ENCODE peak calls at places on chromosomes 3 and 15, in six cellular contexts. One of them, this sample, is unnamed.

GRCh38 chr3:186099178-186099577 is 9.7 kb downstream of the ETV5 start:
- DNase-seq in NCI-H1092 treated with DMSO at 0.1 percent for 48 hours: peak; percentile 20
- DNase-seq in left ventricle myocardium superior: peak; percentile 61
- DNase-seq in activated CD8-positive, alpha-beta memory T cell treated with anti-CD3 and anti-CD28 coated beads for 24 hours: no peak
- DNase-seq in BE2C: peak; percentile 80
- DNase-seq in T47D: no peak
- DNase-seq in this sample: no peak

GRCh38 chr3:182925330-182925943 is 54.9 kb downstream of the DCUN1D1 start:
- DNase-seq in NCI-H1092 treated with DMSO at 0.1 percent for 48 hours: no peak
- DNase-seq in left ventricle myocardium superior: peak; percentile 37
- DNase-seq in activated CD8-positive, alpha-beta memory T cell treated with anti-CD3 and anti-CD28 coated beads for 24 hours: no peak
- DNase-seq in BE2C: no peak
- DNase-seq in T47D: no peak
- DNase-seq in this sample: no peak

GRCh38 chr3:170809021-170809974 is 60.7 kb downstream of the RPL22L1 start:
- DNase-seq in NCI-H1092 treated with DMSO at 0.1 percent for 48 hours: peak; percentile 54
- DNase-seq in left ventricle myocardium superior: no peak
- DNase-seq in activated CD8-positive, alpha-beta memory T cell treated with anti-CD3 and anti-CD28 coated beads for 24 hours: no peak
- DNase-seq in BE2C: peak; percentile 63
- DNase-seq in T47D: peak; percentile 47
- DNase-seq in this sample: no peak

GRCh38 chr15:70505411-70505919 is 257.9 kb downstream of the UACA start:
- DNase-seq in NCI-H1092 treated with DMSO at 0.1 percent for 48 hours: no peak
- DNase-seq in left ventricle myocardium superior: no peak
- DNase-seq in activated CD8-positive, alpha-beta memory T cell treated with anti-CD3 and anti-CD28 coated beads for 24 hours: no peak
- DNase-seq in BE2C: peak; percentile 68
- DNase-seq in T47D: no peak
- DNase-seq in this sample: no peak

GRCh38 chr3:11548721-11549131 is 95.0 kb downstream of the VGLL4 start:
- DNase-seq in NCI-H1092 treated with DMSO at 0.1 percent for 48 hours: peak; percentile 62
- DNase-seq in left ventricle myocardium superior: no peak
- DNase-seq in activated CD8-positive, alpha-beta memory T cell treated with anti-CD3 and anti-CD28 coated beads for 24 hours: no peak
- DNase-seq in BE2C: no peak
- DNase-seq in T47D: no peak
- DNase-seq in this sample: no peak

GRCh38 chr15:50558012-50558411 is 11.5 kb upstream of the USP50 start:
- DNase-seq in NCI-H1092 treated with DMSO at 0.1 percent for 48 hours: no peak
- DNase-seq in left ventricle myocardium superior: no peak
- DNase-seq in activated CD8-positive, alpha-beta memory T cell treated with anti-CD3 and anti-CD28 coated beads for 24 hours: no peak
- DNase-seq in BE2C: no peak
- DNase-seq in T47D: no peak
- DNase-seq in this sample: no peak

GRCh38 chr3:180306691-180307090 is 270.0 kb upstream of the PEX5L start:
- DNase-seq in NCI-H1092 treated with DMSO at 0.1 percent for 48 hours: no peak
- DNase-seq in left ventricle myocardium superior: no peak
- DNase-seq in activated CD8-positive, alpha-beta memory T cell treated with anti-CD3 and anti-CD28 coated beads for 24 hours: no peak
- DNase-seq in BE2C: no peak
- DNase-seq in T47D: peak; percentile 47
- DNase-seq in this sample: no peak

GRCh38 chr3:32334675-32335074 is 57.0 kb upstream of the CMTM7 start:
- DNase-seq in NCI-H1092 treated with DMSO at 0.1 percent for 48 hours: peak; percentile 2
- DNase-seq in left ventricle myocardium superior: no peak
- DNase-seq in activated CD8-positive, alpha-beta memory T cell treated with anti-CD3 and anti-CD28 coated beads for 24 hours: no peak
- DNase-seq in BE2C: no peak
- DNase-seq in T47D: no peak
- DNase-seq in this sample: no peak

GRCh38 chr3:101643861-101644613 is 32.9 kb downstream of the ZBTB11 start:
- DNase-seq in NCI-H1092 treated with DMSO at 0.1 percent for 48 hours: no peak
- DNase-seq in left ventricle myocardium superior: no peak
- DNase-seq in activated CD8-positive, alpha-beta memory T cell treated with anti-CD3 and anti-CD28 coated beads for 24 hours: no peak
- DNase-seq in BE2C: no peak
- DNase-seq in T47D: no peak
- DNase-seq in this sample: no peak

GRCh38 chr15:62453979-62454378 is 288.9 kb upstream of the C2CD4B start:
- DNase-seq in NCI-H1092 treated with DMSO at 0.1 percent for 48 hours: no peak
- DNase-seq in left ventricle myocardium superior: no peak
- DNase-seq in activated CD8-positive, alpha-beta memory T cell treated with anti-CD3 and anti-CD28 coated beads for 24 hours: no peak
- DNase-seq in BE2C: no peak
- DNase-seq in T47D: no peak
- DNase-seq in this sample: no peak

GRCh38 chr3:157104521-157104920 is 55.4 kb downstream of the CCNL1 start:
- DNase-seq in NCI-H1092 treated with DMSO at 0.1 percent for 48 hours: no peak
- DNase-seq in left ventricle myocardium superior: no peak
- DNase-seq in activated CD8-positive, alpha-beta memory T cell treated with anti-CD3 and anti-CD28 coated beads for 24 hours: peak; percentile 7
- DNase-seq in BE2C: no peak
- DNase-seq in T47D: no peak
- DNase-seq in this sample: no peak

GRCh38 chr3:111069974-111070751 is 1.5 kb upstream of the NECTIN3 start:
- DNase-seq in NCI-H1092 treated with DMSO at 0.1 percent for 48 hours: no peak
- DNase-seq in left ventricle myocardium superior: peak; percentile 45
- DNase-seq in activated CD8-positive, alpha-beta memory T cell treated with anti-CD3 and anti-CD28 coated beads for 24 hours: peak; percentile 61
- DNase-seq in BE2C: no peak
- DNase-seq in T47D: no peak
- DNase-seq in this sample: peak; percentile 54

GRCh38 chr3:109072208-109072607 is 45.7 kb downstream of the MORC1 start:
- DNase-seq in NCI-H1092 treated with DMSO at 0.1 percent for 48 hours: no peak
- DNase-seq in left ventricle myocardium superior: no peak
- DNase-seq in activated CD8-positive, alpha-beta memory T cell treated with anti-CD3 and anti-CD28 coated beads for 24 hours: no peak
- DNase-seq in BE2C: no peak
- DNase-seq in T47D: no peak
- DNase-seq in this sample: no peak

GRCh38 chr3:195087321-195087720 is 183.6 kb downstream of the XXYLT1 start:
- DNase-seq in NCI-H1092 treated with DMSO at 0.1 percent for 48 hours: no peak
- DNase-seq in left ventricle myocardium superior: peak; percentile 6
- DNase-seq in activated CD8-positive, alpha-beta memory T cell treated with anti-CD3 and anti-CD28 coated beads for 24 hours: no peak
- DNase-seq in BE2C: no peak
- DNase-seq in T47D: no peak
- DNase-seq in this sample: no peak

GRCh38 chr3:125356140-125357026 is 18.7 kb downstream of the ZNF148 start:
- DNase-seq in NCI-H1092 treated with DMSO at 0.1 percent for 48 hours: no peak
- DNase-seq in left ventricle myocardium superior: no peak
- DNase-seq in activated CD8-positive, alpha-beta memory T cell treated with anti-CD3 and anti-CD28 coated beads for 24 hours: no peak
- DNase-seq in BE2C: no peak
- DNase-seq in T47D: no peak
- DNase-seq in this sample: no peak

GRCh38 chr3:127013758-127014535 is 31.0 kb downstream of the PLXNA1 start:
- DNase-seq in NCI-H1092 treated with DMSO at 0.1 percent for 48 hours: no peak
- DNase-seq in left ventricle myocardium superior: no peak
- DNase-seq in activated CD8-positive, alpha-beta memory T cell treated with anti-CD3 and anti-CD28 coated beads for 24 hours: no peak
- DNase-seq in BE2C: no peak
- DNase-seq in T47D: no peak
- DNase-seq in this sample: no peak

GRCh38 chr15:78365931-78366330 is 25.8 kb downstream of the CRABP1 start:
- DNase-seq in NCI-H1092 treated with DMSO at 0.1 percent for 48 hours: no peak
- DNase-seq in left ventricle myocardium superior: peak; percentile 53
- DNase-seq in activated CD8-positive, alpha-beta memory T cell treated with anti-CD3 and anti-CD28 coated beads for 24 hours: no peak
- DNase-seq in BE2C: no peak
- DNase-seq in T47D: no peak
- DNase-seq in this sample: no peak

GRCh38 chr15:59687831-59688230 is 1.3 kb downstream of the BNIP2 start:
- DNase-seq in NCI-H1092 treated with DMSO at 0.1 percent for 48 hours: no peak
- DNase-seq in left ventricle myocardium superior: no peak
- DNase-seq in activated CD8-positive, alpha-beta memory T cell treated with anti-CD3 and anti-CD28 coated beads for 24 hours: no peak
- DNase-seq in BE2C: no peak
- DNase-seq in T47D: no peak
- DNase-seq in this sample: no peak

GRCh38 chr15:65796610-65797012 is 4.5 kb upstream of the DENND4A start:
- DNase-seq in NCI-H1092 treated with DMSO at 0.1 percent for 48 hours: no peak
- DNase-seq in left ventricle myocardium superior: no peak
- DNase-seq in activated CD8-positive, alpha-beta memory T cell treated with anti-CD3 and anti-CD28 coated beads for 24 hours: no peak
- DNase-seq in BE2C: no peak
- DNase-seq in T47D: no peak
- DNase-seq in this sample: no peak

GRCh38 chr15:74317820-74318375 is 49.5 kb downstream of the CYP11A1 start:
- DNase-seq in NCI-H1092 treated with DMSO at 0.1 percent for 48 hours: peak; percentile 82
- DNase-seq in left ventricle myocardium superior: peak; percentile 91
- DNase-seq in activated CD8-positive, alpha-beta memory T cell treated with anti-CD3 and anti-CD28 coated beads for 24 hours: no peak
- DNase-seq in BE2C: peak; percentile 89
- DNase-seq in T47D: no peak
- DNase-seq in this sample: no peak

GRCh38 chr15:43118276-43118675 is 12.4 kb upstream of the UBR1 start:
- DNase-seq in NCI-H1092 treated with DMSO at 0.1 percent for 48 hours: no peak
- DNase-seq in left ventricle myocardium superior: no peak
- DNase-seq in activated CD8-positive, alpha-beta memory T cell treated with anti-CD3 and anti-CD28 coated beads for 24 hours: no peak
- DNase-seq in BE2C: no peak
- DNase-seq in T47D: no peak
- DNase-seq in this sample: no peak

GRCh38 chr3:102006812-102007485 is 157.6 kb downstream of the NFKBIZ start:
- DNase-seq in NCI-H1092 treated with DMSO at 0.1 percent for 48 hours: peak; percentile 56
- DNase-seq in left ventricle myocardium superior: no peak
- DNase-seq in activated CD8-positive, alpha-beta memory T cell treated with anti-CD3 and anti-CD28 coated beads for 24 hours: no peak
- DNase-seq in BE2C: no peak
- DNase-seq in T47D: no peak
- DNase-seq in this sample: no peak

GRCh38 chr3:147756478-147756877 is 347.3 kb downstream of the ZIC1 start:
- DNase-seq in NCI-H1092 treated with DMSO at 0.1 percent for 48 hours: no peak
- DNase-seq in left ventricle myocardium superior: no peak
- DNase-seq in activated CD8-positive, alpha-beta memory T cell treated with anti-CD3 and anti-CD28 coated beads for 24 hours: no peak
- DNase-seq in BE2C: no peak
- DNase-seq in T47D: no peak
- DNase-seq in this sample: no peak

GRCh38 chr15:36966704-36967103 is 133.6 kb downstream of the MEIS2 start:
- DNase-seq in NCI-H1092 treated with DMSO at 0.1 percent for 48 hours: no peak
- DNase-seq in left ventricle myocardium superior: peak; percentile 69
- DNase-seq in activated CD8-positive, alpha-beta memory T cell treated with anti-CD3 and anti-CD28 coated beads for 24 hours: no peak
- DNase-seq in BE2C: no peak
- DNase-seq in T47D: no peak
- DNase-seq in this sample: no peak

GRCh38 chr3:179464296-179465092 is 13.2 kb upstream of the GNB4 start:
- DNase-seq in NCI-H1092 treated with DMSO at 0.1 percent for 48 hours: no peak
- DNase-seq in left ventricle myocardium superior: no peak
- DNase-seq in activated CD8-positive, alpha-beta memory T cell treated with anti-CD3 and anti-CD28 coated beads for 24 hours: no peak
- DNase-seq in BE2C: no peak
- DNase-seq in T47D: peak; percentile 62
- DNase-seq in this sample: no peak

GRCh38 chr15:35852818-35853624 is 307.1 kb upstream of the DPH6 start:
- DNase-seq in NCI-H1092 treated with DMSO at 0.1 percent for 48 hours: no peak
- DNase-seq in left ventricle myocardium superior: no peak
- DNase-seq in activated CD8-positive, alpha-beta memory T cell treated with anti-CD3 and anti-CD28 coated beads for 24 hours: no peak
- DNase-seq in BE2C: no peak
- DNase-seq in T47D: no peak
- DNase-seq in this sample: no peak

GRCh38 chr15:45399381-45400212 is 21.3 kb upstream of the GATM start:
- DNase-seq in NCI-H1092 treated with DMSO at 0.1 percent for 48 hours: peak; percentile 63
- DNase-seq in left ventricle myocardium superior: no peak
- DNase-seq in activated CD8-positive, alpha-beta memory T cell treated with anti-CD3 and anti-CD28 coated beads for 24 hours: no peak
- DNase-seq in BE2C: no peak
- DNase-seq in T47D: no peak
- DNase-seq in this sample: no peak

GRCh38 chr15:49718234-49718633 is 97.4 kb downstream of the DTWD1 start:
- DNase-seq in NCI-H1092 treated with DMSO at 0.1 percent for 48 hours: no peak
- DNase-seq in left ventricle myocardium superior: no peak
- DNase-seq in activated CD8-positive, alpha-beta memory T cell treated with anti-CD3 and anti-CD28 coated beads for 24 hours: no peak
- DNase-seq in BE2C: no peak
- DNase-seq in T47D: no peak
- DNase-seq in this sample: no peak